ENCODE peak calls at places on chromosomes 6 and 20, in six cellular contexts. X, M, Y, P, O and J are unnamed samples. For H3K4me1, the result is how much of the 10 kb centered on the place peaks cover.

GRCh38 chr20:38109657-38110524 is 55.2 kb downstream of the TGM2 start:
- DNase-seq in X (no peak), M (peak), Y (no peak), P (no peak), O (no peak), J (no peak)

GRCh38 chr6:163249651-163250101 is 164.8 kb upstream of the QKI start:
- DNase-seq in X (no peak), M (no peak), Y (no peak), P (no peak), O (no peak), J (no peak)

GRCh38 chr6:117483004-117483644 is 650 bp downstream of the DCBLD1 start:
- DNase-seq in X (peak), M (peak), Y (no peak), P (no peak), O (peak), J (no peak)

GRCh38 chr6:148800535-148800934 is 53.7 kb downstream of the UST start:
- DNase-seq in X (no peak), M (no peak), Y (no peak), P (no peak), O (no peak), J (no peak)

GRCh38 chr20:8244637-8245036 is 112.6 kb downstream of the PLCB1 start:
- DNase-seq in X (no peak), M (peak), Y (no peak), P (no peak), O (no peak), J (no peak)

GRCh38 chr6:47484616-47485015 is 7.0 kb downstream of the CD2AP start:
- DNase-seq in X (no peak), M (no peak), Y (no peak), P (peak), O (no peak), J (no peak)

GRCh38 chr6:125588268-125588667 is 161.2 kb upstream of the HEY2 start:
- DNase-seq in X (no peak), M (no peak), Y (no peak), P (no peak), O (no peak), J (no peak)

GRCh38 chr20:38985603-38986170 is 23.5 kb downstream of the DHX35 start:
- DNase-seq in X (no peak), M (peak), Y (peak), P (no peak), O (no peak), J (no peak)

GRCh38 chr6:147693185-147693584 is 184.7 kb downstream of the SAMD5 start:
- DNase-seq in X (no peak), M (no peak), Y (no peak), P (no peak), O (no peak), J (no peak)

GRCh38 chr6:2885967-2886731 is 17.0 kb downstream of the SERPINB9 start:
- DNase-seq in X (no peak), M (no peak), Y (no peak), P (no peak), O (no peak), J (no peak)

GRCh38 chr20:13857961-13858360 is 73.1 kb downstream of the NDUFAF5 start:
- DNase-seq in X (no peak), M (no peak), Y (no peak), P (no peak), O (no peak), J (no peak)

GRCh38 chr20:884983-885952 is 30.9 kb downstream of the ANGPT4 start:
- DNase-seq in X (no peak), M (no peak), Y (no peak), P (no peak), O (no peak), J (peak)

GRCh38 chr6:149157126-149157525 is 160.4 kb upstream of the TAB2 start:
- DNase-seq in X (no peak), M (no peak), Y (no peak), P (no peak), O (no peak), J (no peak)

GRCh38 chr6:116016846-116017545 is 43.7 kb downstream of the FRK start:
- DNase-seq in X (no peak), M (peak), Y (no peak), P (no peak), O (no peak), J (no peak)

GRCh38 chr6:140566706-140567330 is 1192.4 kb upstream of the CITED2 start:
- DNase-seq in X (no peak), M (no peak), Y (no peak), P (no peak), O (no peak), J (no peak)

DNA sequence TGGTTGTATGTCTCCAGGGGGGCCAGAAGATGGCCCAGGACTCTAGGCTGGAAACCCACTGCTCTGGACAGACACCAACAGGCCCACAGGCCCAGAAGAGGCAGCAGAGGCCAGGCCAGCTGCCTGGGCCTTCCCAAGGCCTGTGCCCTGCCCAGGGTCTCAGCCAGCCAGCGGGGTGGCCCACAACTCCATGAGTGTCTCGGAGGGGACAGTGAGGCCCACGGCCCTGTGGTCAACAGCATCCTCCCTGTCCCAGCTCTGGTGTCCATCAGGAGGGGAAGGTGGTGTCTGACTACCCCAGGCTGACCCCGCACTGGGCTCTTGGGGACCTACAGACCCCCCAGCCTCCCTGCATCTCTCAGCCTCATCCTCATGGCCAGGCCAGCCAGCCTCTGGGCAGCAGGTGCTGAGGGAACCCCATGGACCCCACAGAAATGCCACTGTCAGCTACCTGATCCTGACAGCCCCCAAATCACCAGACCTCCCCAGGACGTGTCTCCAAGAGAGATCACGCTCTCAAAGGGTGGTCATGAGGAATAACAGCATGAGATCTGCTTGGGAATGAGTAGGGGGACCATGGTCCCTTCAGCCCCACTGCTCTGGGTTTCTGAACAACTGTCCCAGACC is 112.4 kb downstream of the NOL4L start:
- DNase-seq in X (no peak), M (no peak), Y (no peak), P (no peak), O (no peak), J (no peak)
- H3K4me1 ChIP-seq in X (half or more), M (half or more), Y (under half), P (under half), O (half or more), J (under half)

GRCh38 chr6:158536891-158537798 is 22.7 kb upstream of the TMEM181 start:
- DNase-seq in X (peak), M (peak), Y (no peak), P (peak), O (peak), J (no peak)
- H3K4me3 ChIP-seq in X (peak), M (peak), Y (no peak), P (peak), O (peak), J (peak)

DNA sequence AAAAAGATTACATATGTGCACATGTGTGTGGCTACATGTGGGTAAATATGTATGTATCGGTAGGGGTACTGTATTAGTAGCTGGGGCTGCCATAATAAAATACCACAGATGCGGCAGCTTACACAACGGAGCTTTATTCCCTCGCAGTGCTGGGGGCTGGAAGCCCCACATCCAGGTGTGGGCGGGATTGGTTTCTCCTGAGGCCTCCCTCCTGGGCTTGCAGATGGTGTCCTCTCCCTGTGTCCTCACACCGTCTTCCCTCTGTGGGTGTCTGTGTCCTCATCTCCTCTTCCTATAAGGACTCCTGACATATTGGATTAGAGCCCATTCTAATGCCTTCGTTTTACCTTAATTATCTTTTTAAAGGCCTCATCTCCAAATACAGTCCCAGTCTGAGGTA is 97.7 kb downstream of the LY86 start:
- DNase-seq in X (no peak), M (no peak), Y (no peak), P (no peak), O (no peak), J (no peak)
- TF ChIP-seq YY1 in X (no peak), M (no peak), Y (no peak), P (no peak), O (no peak), J (no peak)

GRCh38 chr20:58982406-58983114 is 1.5 kb downstream of the NELFCD start:
- DNase-seq in X (peak), M (no peak), Y (no peak), P (no peak), O (no peak), J (no peak)
- H3K4me1 ChIP-seq in X (under half), M (half or more), Y (under half), P (under half), O (under half), J (under half)

GRCh38 chr6:36427781-36428345 is 14.8 kb downstream of the PXT1 start:
- DNase-seq in X (peak), M (no peak), Y (no peak), P (no peak), O (no peak), J (no peak)
- H3K4me3 ChIP-seq in X (no peak), M (no peak), Y (no peak), P (no peak), O (no peak), J (no peak)

DNA sequence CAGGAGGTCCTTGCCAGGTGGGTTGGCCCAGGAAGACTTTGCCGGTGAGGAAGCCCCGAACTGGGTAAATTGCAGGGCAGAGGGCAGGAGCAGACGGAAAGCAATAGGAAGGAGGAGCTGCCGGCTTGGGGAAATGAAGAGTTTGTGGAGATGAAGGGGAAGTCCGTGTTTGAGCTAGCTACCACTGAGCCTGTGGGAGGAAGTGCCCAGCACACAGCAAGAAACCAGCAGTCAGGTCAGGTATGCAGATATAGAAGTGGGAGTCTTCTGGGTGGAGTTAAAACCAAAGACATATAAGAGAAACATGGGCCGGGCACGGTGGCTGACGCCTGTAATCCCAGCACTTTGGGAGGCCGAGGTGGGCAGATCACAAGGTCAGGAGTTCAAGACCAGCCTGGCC is 34.7 kb downstream of the CD24 start:
- DNase-seq in X (no peak), M (no peak), Y (peak), P (no peak), O (no peak), J (no peak)
- TF ChIP-seq YY1 in X (no peak), M (no peak), Y (no peak), P (no peak), O (no peak), J (no peak)